ENCODE peak calls at places on chromosomes 13 and 19, in ten cellular contexts. Q is AG09309, S is thoracic aorta, P is HL-60, A is upper lobe of right lung, J is fibroblast of pulmonary artery, Z is fibroblast of the aortic adventitia, I is body of pancreas, L is brain microvascular endothelial cell, F is mucosa of descending colon. W is an unnamed sample.

GRCh38 chr19:55014714-55015113 is 23.4 kb downstream of the GP6 start:
- DNase-seq in Q (no peak), S (no peak), P (no peak), A (no peak), J (no peak), Z (no peak), I (no peak), L (no peak), F (no peak), W (no peak)

GRCh38 chr19:46648070-46648960 is 12.3 kb upstream of the GNG8 start:
- DNase-seq in Q (no peak), S (no peak), P (peak; percentile 46), A (no peak), J (no peak), Z (no peak), I (no peak), L (no peak), F (no peak), W (no peak)

GRCh38 chr13:50731400-50731799 is 112.1 kb downstream of the DLEU7 start:
- DNase-seq in Q (peak; percentile 57), S (no peak), P (no peak), A (no peak), J (peak; percentile 90), Z (peak; percentile 93), I (no peak), L (peak; percentile 71), F (no peak), W (peak; percentile 97)

GRCh38 chr13:43720780-43721397 is 65.9 kb downstream of the ENOX1 start:
- DNase-seq in Q (no peak), S (no peak), P (no peak), A (no peak), J (peak; percentile 4), Z (no peak), I (no peak), L (peak; percentile 31), F (no peak), W (peak; percentile 81)

GRCh38 chr13:112444416-112445399 is 68.6 kb downstream of the SPACA7 start:
- DNase-seq in Q (no peak), S (no peak), P (no peak), A (peak; percentile 55), J (no peak), Z (no peak), I (no peak), L (no peak), F (no peak), W (no peak)

GRCh38 chr19:28511655-28512054 is 701.3 kb downstream of the UQCRFS1 start:
- DNase-seq in Q (no peak), S (no peak), P (no peak), A (no peak), J (no peak), Z (no peak), I (no peak), L (no peak), F (no peak), W (no peak)

GRCh38 chr19:40813182-40813581 is 14.2 kb downstream of the EGLN2 start:
- DNase-seq in Q (no peak), S (no peak), P (no peak), A (peak; percentile 82), J (peak; percentile 54), Z (peak; percentile 57), I (no peak), L (no peak), F (no peak), W (no peak)

GRCh38 chr19:57103573-57104277 is 16.1 kb upstream of the USP29 start:
- DNase-seq in Q (peak; percentile 40), S (peak; percentile 2), P (peak; percentile 56), A (no peak), J (peak; percentile 75), Z (peak; percentile 70), I (peak; percentile 60), L (peak; percentile 38), F (peak; percentile 49), W (peak; percentile 23)

GRCh38 chr19:51150627-51151026 is 8.5 kb downstream of the SIGLEC7 start:
- DNase-seq in Q (no peak), S (no peak), P (no peak), A (no peak), J (peak; percentile 15), Z (no peak), I (no peak), L (no peak), F (no peak), W (no peak)

GRCh38 chr13:100490692-100491091 is 97.9 kb downstream of the GGACT start:
- DNase-seq in Q (no peak), S (no peak), P (no peak), A (no peak), J (no peak), Z (no peak), I (no peak), L (no peak), F (no peak), W (no peak)

GRCh38 chr19:4089400-4089908 is 22.8 kb upstream of the ZBTB7A start:
- DNase-seq in Q (no peak), S (no peak), P (peak; percentile 76), A (peak; percentile 85), J (no peak), Z (no peak), I (peak; percentile 38), L (no peak), F (peak; percentile 61), W (no peak)

GRCh38 chr13:26991508-26992181 is 180.0 kb downstream of the USP12 start:
- DNase-seq in Q (no peak), S (no peak), P (no peak), A (no peak), J (no peak), Z (no peak), I (peak; percentile 50), L (no peak), F (no peak), W (no peak)

DNA sequence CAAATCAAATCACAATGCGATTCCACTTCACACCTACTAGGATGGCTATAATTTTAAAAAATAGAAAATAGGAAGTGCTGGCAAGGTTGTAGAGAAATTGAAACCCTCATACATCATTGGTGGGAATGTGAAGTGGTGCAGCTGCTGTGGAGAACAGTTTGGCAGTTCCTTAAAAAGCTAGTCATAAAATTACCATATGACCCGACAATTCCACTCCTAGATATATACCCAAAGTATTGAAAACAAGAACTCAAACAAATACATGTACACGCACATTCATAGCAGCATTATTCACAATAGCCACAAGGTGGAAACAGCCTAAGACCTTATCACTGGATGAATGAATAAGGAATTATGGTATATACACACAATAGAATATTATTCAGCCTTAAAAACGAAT is 12.0 kb downstream of the HMGB1 start:
- DNase-seq in Q (no peak), S (no peak), P (peak; percentile 37), A (no peak), J (peak; percentile 40), Z (no peak), I (no peak), L (no peak), F (no peak), W (peak; percentile 29)
- TF ChIP-seq CTCF in Q (peak; percentile 11), S (no peak), P (no peak), A (peak; percentile 10), J (peak; percentile 21), Z (peak; percentile 26), I (peak; percentile 12), L (peak; percentile 34), F (no peak), W (peak; percentile 10)

DNA sequence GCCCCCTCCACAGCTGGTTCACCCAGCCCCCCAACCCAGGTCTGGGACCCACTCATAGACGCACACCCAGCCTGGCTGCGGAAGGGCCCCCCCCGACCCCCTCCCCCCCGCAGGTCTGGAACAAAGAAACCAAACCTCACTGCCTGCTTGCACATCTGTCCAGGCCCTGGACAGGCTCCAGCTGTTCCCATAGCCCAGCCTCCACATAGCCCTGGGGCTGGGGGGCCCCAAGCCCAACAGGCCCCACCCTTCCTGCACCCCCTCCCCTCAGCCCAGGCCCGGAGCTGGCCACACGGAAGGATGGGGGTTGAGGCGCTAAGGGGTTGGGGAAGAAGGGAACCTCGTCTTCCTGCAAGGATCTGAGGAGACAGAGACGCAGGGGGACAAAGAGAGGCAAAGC is 2.7 kb downstream of the KANK2 start:
- DNase-seq in Q (no peak), S (no peak), P (no peak), A (no peak), J (peak; percentile 45), Z (no peak), I (no peak), L (no peak), F (no peak), W (no peak)
- H3K4me3 ChIP-seq in Q (peak overlapping the region; percentile 43), S (peak overlapping the region; percentile 99), P (no peak overlapping the region), A (peak overlapping the region; percentile 63), J (peak overlapping the region; percentile 57), Z (peak overlapping the region; percentile 65), I (no peak overlapping the region), L (peak overlapping the region; percentile 30), F (no peak overlapping the region), W (no peak overlapping the region)

DNA sequence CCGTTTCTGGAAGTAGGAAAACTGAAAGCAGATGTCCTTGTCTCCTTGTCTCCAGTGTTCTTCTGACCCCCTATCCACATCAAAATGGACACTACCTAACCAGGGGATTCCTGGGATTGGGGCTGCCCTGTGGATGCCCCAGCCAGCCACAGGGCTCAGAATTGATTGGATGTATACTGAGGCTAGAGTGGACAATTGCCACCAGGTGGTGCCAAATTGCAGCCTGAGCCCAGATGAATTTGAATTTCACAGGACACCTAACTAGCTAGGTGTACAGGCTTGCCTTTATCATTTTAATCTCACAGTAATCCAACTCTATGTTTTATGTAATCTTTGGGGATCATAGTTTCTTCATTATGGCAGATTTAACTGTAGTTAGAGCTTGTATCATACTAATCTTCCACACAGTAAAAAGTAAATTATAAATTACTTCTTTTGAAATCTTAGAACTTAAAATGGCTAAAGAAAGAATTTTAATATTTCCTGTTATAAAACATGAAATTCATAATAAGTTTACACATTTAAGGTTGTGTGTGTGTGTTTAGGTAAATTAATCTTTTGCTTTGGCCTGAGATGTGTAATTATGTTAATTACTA is 58.0 kb downstream of the PIBF1 start:
- DNase-seq in Q (peak; percentile 5), S (no peak), P (peak; percentile 59), A (no peak), J (peak; percentile 64), Z (peak; percentile 48), I (peak; percentile 61), L (peak; percentile 44), F (peak; percentile 77), W (peak; percentile 66)
- TF ChIP-seq CTCF in Q (peak; percentile 77), S (peak; percentile 58), P (peak; percentile 65), A (peak; percentile 63), J (peak; percentile 76), Z (peak; percentile 66), I (peak; percentile 74), L (peak; percentile 84), F (peak; percentile 30), W (peak; percentile 84)

GRCh38 chr19:802497-802887 is 5.2 kb downstream of the PTBP1 start:
- DNase-seq in Q (no peak), S (no peak), P (no peak), A (no peak), J (no peak), Z (peak; percentile 30), I (no peak), L (peak; percentile 50), F (no peak), W (no peak)

GRCh38 chr19:801861-802496 is 4.7 kb downstream of the PTBP1 start:
- DNase-seq in Q (no peak), S (no peak), P (no peak), A (peak; percentile 88), J (peak; percentile 69), Z (peak; percentile 67), I (no peak), L (no peak), F (peak; percentile 35), W (no peak)

GRCh38 chr19:800360-801029 is 3.2 kb downstream of the PTBP1 start:
- DNase-seq in Q (no peak), S (no peak), P (no peak), A (no peak), J (no peak), Z (peak; percentile 61), I (peak; percentile 79), L (no peak), F (peak; percentile 64), W (peak; percentile 43)

GRCh38 chr19:802888-803561 is 5.8 kb downstream of the PTBP1 start:
- DNase-seq in Q (no peak), S (no peak), P (no peak), A (no peak), J (no peak), Z (peak; percentile 20), I (no peak), L (no peak), F (no peak), W (no peak)

GRCh38 chr19:801030-801860 is 4.0 kb downstream of the PTBP1 start:
- DNase-seq in Q (no peak), S (peak; percentile 55), P (no peak), A (peak; percentile 89), J (peak; percentile 66), Z (peak; percentile 55), I (peak; percentile 80), L (no peak), F (peak; percentile 60), W (peak; percentile 32)
- H3K4me3 ChIP-seq in Q (peak overlapping the region; percentile 7), S (peak overlapping the region; percentile 60), P (peak overlapping the region; percentile 98), A (peak overlapping the region; percentile 83), J (peak overlapping the region; percentile 92), Z (peak overlapping the region; percentile 55), I (no peak overlapping the region), L (peak overlapping the region; percentile 37), F (no peak overlapping the region), W (peak overlapping the region; percentile 23)